ENCODE peak calls at places on chromosomes 2 and 18, in eight cellular contexts. L, U, Z, B, K, E, T and F are unnamed samples.

GRCh38 chr2:20179755-20180594 is 45.0 kb downstream of the SDC1 start:
- DNase-seq in T (no peak), B (no peak), Z (no peak), E (peak), U (no peak), K (peak), L (no peak), F (peak)

GRCh38 chr18:63762518-63762917 is 12.7 kb upstream of the SERPINB7 start:
- DNase-seq in Z (no peak), U (no peak), B (no peak), T (no peak), K (no peak), E (no peak), L (no peak), F (no peak)

GRCh38 chr2:85015653-85016360 is 44.8 kb downstream of the KCMF1 start:
- DNase-seq in K (no peak), U (no peak), T (no peak), E (no peak), Z (no peak), B (no peak), L (no peak), F (no peak)

GRCh38 chr2:135030826-135031225 is 16.4 kb downstream of the MAP3K19 start:
- DNase-seq in K (no peak), E (peak), U (no peak), T (no peak), L (no peak), Z (no peak), B (no peak), F (peak)

GRCh38 chr2:172089005-172089504 is 3.7 kb downstream of the DLX1 start:
- DNase-seq in K (no peak), Z (no peak), T (no peak), E (no peak), B (no peak), L (no peak), U (no peak), F (peak)

GRCh38 chr2:45643095-45643494 is 8.4 kb upstream of the PRKCE start:
- DNase-seq in T (no peak), Z (no peak), B (no peak), U (no peak), K (no peak), L (no peak), E (peak), F (peak)

GRCh38 chr18:8003878-8004675 is 437.0 kb downstream of the PTPRM start:
- DNase-seq in L (no peak), E (no peak), T (no peak), B (no peak), K (no peak), U (no peak), Z (no peak), F (no peak)

GRCh38 chr2:215811409-215812355 is 201.7 kb downstream of the MREG start:
- DNase-seq in B (no peak), E (no peak), K (peak), Z (no peak), L (no peak), U (no peak), T (no peak), F (no peak)

GRCh38 chr2:113795405-113795920 is 39.0 kb upstream of the SLC35F5 start:
- DNase-seq in B (no peak), U (no peak), L (no peak), K (no peak), T (no peak), E (no peak), Z (no peak), F (peak)

GRCh38 chr2:54438271-54438670 is 17.9 kb upstream of the SPTBN1 start:
- DNase-seq in U (peak), B (no peak), L (no peak), T (no peak), Z (no peak), K (no peak), E (no peak), F (no peak)

GRCh38 chr2:113791697-113792590 is 35.5 kb upstream of the SLC35F5 start:
- DNase-seq in U (no peak), B (no peak), E (no peak), L (no peak), T (no peak), Z (no peak), K (no peak), F (no peak)

GRCh38 chr2:234991793-234992192 is 40.0 kb downstream of the SH3BP4 start:
- DNase-seq in Z (no peak), K (no peak), L (no peak), B (no peak), U (no peak), T (no peak), E (no peak), F (no peak)

GRCh38 chr2:227406177-227407031 is 18.7 kb upstream of the SCYGR1 start:
- DNase-seq in B (peak), K (peak), T (no peak), U (peak), L (peak), E (peak), Z (no peak), F (peak)

GRCh38 chr2:24228470-24228869 is 53.6 kb downstream of the FAM228A start:
- DNase-seq in E (no peak), U (no peak), L (no peak), T (no peak), K (peak), B (no peak), Z (no peak), F (no peak)

GRCh38 chr18:56168049-56168781 is 470.2 kb downstream of the TXNL1 start:
- DNase-seq in E (peak), L (no peak), K (no peak), U (peak), Z (no peak), B (no peak), T (no peak), F (peak)

GRCh38 chr2:239726091-239726591 is 299.0 kb downstream of the NDUFA10 start:
- DNase-seq in K (no peak), Z (no peak), U (peak), B (peak), T (no peak), L (no peak), E (no peak), F (no peak)

GRCh38 chr2:31940920-31941319 is 69.9 kb downstream of the MEMO1 start:
- DNase-seq in U (no peak), E (no peak), B (no peak), Z (no peak), T (no peak), K (no peak), L (no peak), F (no peak)

GRCh38 chr18:28086530-28087172 is 90.3 kb downstream of the CDH2 start:
- DNase-seq in T (no peak), U (no peak), L (no peak), B (no peak), K (no peak), E (no peak), Z (no peak), F (peak)

GRCh38 chr2:2840101-2840531 is 509.0 kb upstream of the MYT1L start:
- DNase-seq in B (no peak), L (no peak), E (no peak), T (no peak), U (no peak), Z (no peak), K (no peak), F (no peak)

GRCh38 chr18:45657357-45658335 is 42.4 kb downstream of the SLC14A2 start:
- DNase-seq in E (no peak), L (peak), Z (no peak), K (no peak), B (no peak), U (no peak), T (no peak), F (no peak)

GRCh38 chr2:199471443-199472057 is 13.8 kb upstream of the SATB2 start:
- DNase-seq in K (peak), T (no peak), E (peak), Z (no peak), L (no peak), B (peak), U (peak), F (peak)

GRCh38 chr2:16622399-16622968 is 43.1 kb downstream of the CYRIA start:
- DNase-seq in U (no peak), E (no peak), Z (no peak), L (no peak), T (no peak), B (no peak), K (peak), F (no peak)

GRCh38 chr2:205885492-205886099 is 200.4 kb downstream of the INO80D start:
- DNase-seq in E (peak), T (peak), K (peak), U (peak), Z (peak), L (peak), B (peak), F (peak)

GRCh38 chr2:40488927-40489677 is 37.2 kb upstream of the SLC8A1 start:
- DNase-seq in K (no peak), U (no peak), B (no peak), E (no peak), T (no peak), L (peak), Z (no peak), F (no peak)

GRCh38 chr2:229270551-229271410 is at the start of gene PID1:
- DNase-seq in T (no peak), L (no peak), U (peak), Z (no peak), E (peak), K (peak), B (no peak), F (peak)

GRCh38 chr2:110101280-110101844 is 14.3 kb downstream of the MALL start:
- DNase-seq in K (no peak), B (peak), U (peak), Z (no peak), T (no peak), L (no peak), E (peak), F (no peak)

GRCh38 chr2:118443596-118443995 is 355.3 kb downstream of the INSIG2 start:
- DNase-seq in L (no peak), U (no peak), T (no peak), K (no peak), E (no peak), Z (no peak), B (no peak), F (no peak)

GRCh38 chr2:234874347-234875046 is 77.3 kb upstream of the SH3BP4 start:
- DNase-seq in Z (no peak), U (no peak), E (no peak), B (no peak), L (no peak), T (no peak), K (no peak), F (no peak)

GRCh38 chr2:197134206-197134605 is 176.4 kb downstream of the ANKRD44 start:
- DNase-seq in B (no peak), Z (no peak), U (no peak), E (no peak), L (no peak), T (no peak), K (no peak), F (no peak)

GRCh38 chr2:65420712-65421431 is 11.5 kb downstream of the SPRED2 start:
- DNase-seq in U (no peak), Z (no peak), E (no peak), T (no peak), K (no peak), B (no peak), L (no peak), F (no peak)

GRCh38 chr2:163551974-163552373 is 183.8 kb downstream of the FIGN start:
- DNase-seq in L (no peak), B (no peak), Z (no peak), T (no peak), E (no peak), K (peak), U (no peak), F (no peak)

GRCh38 chr2:191453756-191454155 is 208.6 kb downstream of the MYO1B start:
- DNase-seq in B (no peak), L (no peak), U (no peak), T (no peak), E (no peak), K (no peak), Z (no peak), F (no peak)

GRCh38 chr2:111710085-111710484 is 173.9 kb downstream of the ANAPC1 start:
- DNase-seq in U (no peak), E (no peak), K (no peak), L (no peak), B (no peak), Z (no peak), T (no peak), F (no peak)

GRCh38 chr2:9813312-9814128 is 29.8 kb upstream of the TAF1B start:
- DNase-seq in B (peak), E (peak), L (peak), Z (peak), T (peak), U (peak), K (peak), F (peak)

GRCh38 chr2:173198338-173198737 is 122.7 kb downstream of the MAP3K20 start:
- DNase-seq in T (no peak), K (no peak), Z (no peak), L (no peak), B (no peak), E (no peak), U (no peak), F (no peak)